ENCODE peak calls at places on chromosomes 6 and 20, in four cellular contexts. D is HepG2, V is WTC11, C is K562. O is an unnamed sample.
A peak's percentile ranks its signal among the peaks of the same experiment; 100 is the strongest.

GRCh38 chr6:117481278-117481925 is 1.1 kb upstream of the DCBLD1 start:
- DNase-seq in D (peak; percentile 84), V (peak; percentile 28), C (peak; percentile 15), O (no peak)

GRCh38 chr6:126145386-126145785 is 159.0 kb downstream of the TRMT11 start:
- DNase-seq in D (no peak), V (no peak), C (no peak), O (no peak)

GRCh38 chr6:155341130-155341828 is 27.0 kb upstream of the TFB1M start:
- DNase-seq in D (peak; percentile 49), V (no peak), C (no peak), O (no peak)

GRCh38 chr6:158474961-158475343 is 84.9 kb upstream of the TMEM181 start:
- DNase-seq in D (peak; percentile 20), V (no peak), C (no peak), O (no peak)

GRCh38 chr6:145813285-145814034 is 1.1 kb downstream of the FBXO30 start:
- DNase-seq in D (peak; percentile 23), V (no peak), C (no peak), O (peak; percentile 8)

GRCh38 chr6:73727114-73727513 is 31.1 kb downstream of the CD109 start:
- DNase-seq in D (no peak), V (no peak), C (no peak), O (no peak)

GRCh38 chr6:158516098-158516497 is 43.8 kb upstream of the TMEM181 start:
- DNase-seq in D (no peak), V (peak; percentile 79), C (no peak), O (no peak)

GRCh38 chr6:52157301-52157930 is 28.8 kb upstream of the IL17A start:
- DNase-seq in D (no peak), V (no peak), C (no peak), O (no peak)

GRCh38 chr6:147132889-147133288 is 71.3 kb upstream of the STXBP5 start:
- DNase-seq in D (no peak), V (no peak), C (no peak), O (no peak)

GRCh38 chr6:157822221-157823000 is 635 bp upstream of the SNX9 start:
- DNase-seq in D (no peak), V (peak; percentile 38), C (no peak), O (peak; percentile 37)

GRCh38 chr6:149049230-149049629 is 268.3 kb upstream of the TAB2 start:
- DNase-seq in D (no peak), V (no peak), C (no peak), O (no peak)

GRCh38 chr6:33314943-33315752 is 1.3 kb upstream of the TAPBP start:
- DNase-seq in D (no peak), V (peak; percentile 62), C (peak; percentile 80), O (no peak)

GRCh38 chr6:7341989-7342742 is 29.2 kb upstream of the SSR1 start:
- DNase-seq in D (peak; percentile 91), V (no peak), C (no peak), O (no peak)

GRCh38 chr6:435442-436307 is 44.1 kb downstream of the IRF4 start:
- DNase-seq in D (no peak), V (no peak), C (no peak), O (no peak)

GRCh38 chr20:35617397-35618031 is 1.9 kb downstream of the SPAG4 start:
- DNase-seq in D (peak; percentile 92), V (peak; percentile 73), C (peak; percentile 73), O (peak; percentile 60)

GRCh38 chr6:34053721-34054120 is 92.2 kb downstream of the GRM4 start:
- DNase-seq in D (no peak), V (no peak), C (no peak), O (no peak)

GRCh38 chr20:5491463-5491862 is 174.7 kb upstream of the PROKR2 start:
- DNase-seq in D (no peak), V (no peak), C (no peak), O (no peak)

GRCh38 chr6:4607026-4607704 is 169.0 kb upstream of the CDYL start:
- DNase-seq in D (no peak), V (no peak), C (no peak), O (no peak)

GRCh38 chr6:131754715-131755567 is 44.1 kb upstream of the CTAGE9 start:
- DNase-seq in D (peak; percentile 99), V (no peak), C (no peak), O (no peak)

GRCh38 chr6:98137391-98137790 is 697.0 kb upstream of the POU3F2 start:
- DNase-seq in D (no peak), V (no peak), C (no peak), O (no peak)

GRCh38 chr6:169956580-169956979 is 205.2 kb downstream of the ERMARD start:
- DNase-seq in D (no peak), V (no peak), C (no peak), O (no peak)

GRCh38 chr6:155829646-155830045 is 374.0 kb upstream of the NOX3 start:
- DNase-seq in D (no peak), V (no peak), C (no peak), O (no peak)

GRCh38 chr20:51752343-51752951 is 15.7 kb downstream of the ATP9A start:
- DNase-seq in D (peak; percentile 71), V (no peak), C (no peak), O (no peak)

GRCh38 chr6:71190809-71191208 is 97.8 kb upstream of the OGFRL1 start:
- DNase-seq in D (peak; percentile 11), V (no peak), C (no peak), O (no peak)

GRCh38 chr6:16470502-16471221 is 232.3 kb downstream of the GMPR start:
- DNase-seq in D (no peak), V (no peak), C (no peak), O (no peak)

GRCh38 chr6:125918681-125919566 is 37.6 kb upstream of the HINT3 start:
- DNase-seq in D (peak; percentile 97), V (no peak), C (no peak), O (peak; percentile 54)

GRCh38 chr6:96898241-96898851 is 655 bp upstream of the NDUFAF4 start:
- DNase-seq in D (no peak), V (no peak), C (peak; percentile 16), O (no peak)

GRCh38 chr20:41738584-41739193 is 120.5 kb upstream of the CHD6 start:
- DNase-seq in D (peak; percentile 49), V (peak; percentile 71), C (peak; percentile 57), O (peak; percentile 65)

GRCh38 chr6:159832941-159833340 is 32.9 kb downstream of the PNLDC1 start:
- DNase-seq in D (no peak), V (no peak), C (no peak), O (no peak)

GRCh38 chr6:14910692-14911547 is 334.9 kb upstream of the JARID2 start:
- DNase-seq in D (no peak), V (no peak), C (no peak), O (no peak)

GRCh38 chr20:9514461-9515210 is at the start of gene LAMP5:
- DNase-seq in D (no peak), V (peak; percentile 82), C (no peak), O (peak; percentile 60)

GRCh38 chr6:33064723-33065122 is 8.7 kb downstream of the HLA-DPA1 start:
- DNase-seq in D (no peak), V (no peak), C (no peak), O (no peak)

GRCh38 chr20:37946946-37947345 is 44.0 kb downstream of the VSTM2L start:
- DNase-seq in D (no peak), V (no peak), C (no peak), O (no peak)

GRCh38 chr6:119331676-119332286 is 17.8 kb downstream of the MAN1A1 start:
- DNase-seq in D (no peak), V (no peak), C (no peak), O (no peak)

GRCh38 chr6:23145801-23146200 is 576.4 kb downstream of the HDGFL1 start:
- DNase-seq in D (no peak), V (no peak), C (no peak), O (no peak)

GRCh38 chr6:56683882-56684281 is 41.2 kb upstream of the DST start:
- DNase-seq in D (peak; percentile 98), V (no peak), C (no peak), O (no peak)

GRCh38 chr6:159608961-159609673 is 83.9 kb downstream of the SOD2 start:
- DNase-seq in D (peak; percentile 47), V (peak; percentile 70), C (peak; percentile 45), O (peak; percentile 39)

GRCh38 chr20:6767536-6768227 is at the start of gene BMP2:
- DNase-seq in D (no peak), V (peak; percentile 53), C (peak; percentile 24), O (peak; percentile 53)

GRCh38 chr6:100461273-100461919 is 3.3 kb downstream of the SIM1 start:
- DNase-seq in D (no peak), V (peak; percentile 60), C (no peak), O (peak; percentile 67)

GRCh38 chr6:100462396-100462795 is 2.3 kb downstream of the SIM1 start:
- DNase-seq in D (no peak), V (no peak), C (no peak), O (no peak)

GRCh38 chr6:100459291-100459690 is 5.4 kb downstream of the SIM1 start:
- DNase-seq in D (no peak), V (no peak), C (no peak), O (no peak)

GRCh38 chr6:100461920-100462295 is 2.8 kb downstream of the SIM1 start:
- DNase-seq in D (no peak), V (no peak), C (no peak), O (no peak)

DNA sequence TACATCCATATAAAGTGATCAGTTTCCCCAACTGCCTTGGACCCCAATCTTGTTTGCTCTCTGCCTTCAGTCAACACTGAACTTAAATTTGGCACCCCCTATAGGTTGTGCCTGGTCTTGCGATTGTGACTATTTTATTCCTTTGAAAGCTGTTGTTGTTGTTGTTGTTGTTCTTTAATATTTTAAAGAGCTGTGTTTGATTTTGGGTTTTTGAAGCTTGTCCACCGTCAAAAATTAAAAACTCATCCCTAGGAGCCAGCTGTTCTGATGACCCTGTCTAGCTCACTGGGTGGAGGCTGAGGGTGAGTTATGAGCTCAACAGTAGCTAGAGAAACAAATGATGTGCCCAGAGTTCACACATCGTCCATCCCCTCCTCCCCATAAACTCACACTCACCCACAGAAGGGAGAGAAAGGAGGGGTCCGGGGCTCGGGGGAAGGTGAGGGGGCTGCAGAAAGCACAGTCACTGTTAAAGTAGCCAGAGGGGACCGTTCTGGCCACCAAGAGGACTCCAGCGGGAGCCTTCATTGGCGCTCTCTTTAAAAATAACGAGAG is 4.0 kb downstream of the SIM1 start:
- DNase-seq in D (no peak), V (peak; percentile 59), C (peak; percentile 42), O (peak; percentile 36)
- TF ChIP-seq ELF4 in D (no peak), V (no peak), C (no peak), O (no peak)

GRCh38 chr6:66948106-66948505 is 1241.1 kb upstream of the EYS start:
- DNase-seq in D (no peak), V (no peak), C (no peak), O (no peak)
- TF ChIP-seq ELF4 in D (no peak), V (no peak), C (no peak), O (no peak)

GRCh38 chr20:33584976-33585375 is 77.2 kb upstream of the C20orf144 start:
- DNase-seq in D (no peak), V (no peak), C (no peak), O (no peak)
- TF ChIP-seq ELF4 in D (no peak), V (no peak), C (no peak), O (no peak)

GRCh38 chr20:43755851-43756250 is 29.0 kb upstream of the GTSF1L start:
- DNase-seq in D (no peak), V (no peak), C (no peak), O (no peak)
- TF ChIP-seq ELF4 in D (no peak), V (no peak), C (no peak), O (no peak)

GRCh38 chr6:69825904-69826303 is 29.1 kb upstream of the LMBRD1 start:
- DNase-seq in D (peak; percentile 67), V (no peak), C (no peak), O (no peak)
- TF ChIP-seq ELF4 in D (no peak), V (no peak), C (no peak), O (no peak)